ENCODE peak calls at places on chromosomes 7 and 10, in six cellular contexts. L, P, A, Q, O and Y are unnamed samples.

GRCh38 chr7:96136600-96137239 is 185.2 kb downstream of the SLC25A13 start:
- DNase-seq in L (no peak), P (no peak), A (no peak), Q (no peak), O (no peak), Y (no peak)

GRCh38 chr10:6667679-6668270 is 87.7 kb upstream of the PRKCQ start:
- DNase-seq in L (no peak), P (no peak), A (peak), Q (no peak), O (peak), Y (no peak)

GRCh38 chr7:2175514-2175913 is 57.2 kb downstream of the MAD1L1 start:
- DNase-seq in L (no peak), P (no peak), A (peak), Q (no peak), O (peak), Y (no peak)

GRCh38 chr7:21767300-21767900 is 178.3 kb downstream of the CDCA7L start:
- DNase-seq in L (peak), P (no peak), A (no peak), Q (no peak), O (peak), Y (no peak)

GRCh38 chr10:99328579-99329237 is 448 bp upstream of the CNNM1 start:
- DNase-seq in L (no peak), P (no peak), A (no peak), Q (no peak), O (no peak), Y (no peak)

GRCh38 chr10:35058134-35058533 is 32.0 kb downstream of the CUL2 start:
- DNase-seq in L (no peak), P (no peak), A (no peak), Q (no peak), O (peak), Y (no peak)

GRCh38 chr7:131489196-131489595 is 67.2 kb downstream of the PODXL start:
- DNase-seq in L (no peak), P (no peak), A (no peak), Q (no peak), O (no peak), Y (no peak)

GRCh38 chr7:138587485-138587884 is 113.7 kb downstream of the SVOPL start:
- DNase-seq in L (no peak), P (no peak), A (no peak), Q (no peak), O (no peak), Y (no peak)

GRCh38 chr10:4981722-4982471 is 18.7 kb downstream of the AKR1C1 start:
- DNase-seq in L (no peak), P (no peak), A (peak), Q (no peak), O (peak), Y (no peak)

GRCh38 chr7:94907420-94908203 is at the start of gene PPP1R9A:
- DNase-seq in L (peak), P (no peak), A (no peak), Q (no peak), O (no peak), Y (peak)